ENCODE peak calls at places on chromosomes 4 and X, in four cellular contexts. One of them, this sample, is unnamed. For H3K27me3, the result is how much of the 10 kb centered on the place peaks cover.

GRCh38 chr4:637536-637935 is 12.2 kb downstream of the PDE6B start:
- DNase-seq in SK-N-SH: no peak
- DNase-seq in astrocyte: no peak
- DNase-seq in MM.1S: no peak
- DNase-seq in this sample: no peak

GRCh38 chr4:37754410-37755185 is 68.4 kb upstream of the RELL1 start:
- DNase-seq in SK-N-SH: no peak
- DNase-seq in astrocyte: no peak
- DNase-seq in MM.1S: no peak
- DNase-seq in this sample: no peak

GRCh38 chr4:174865418-174865985 is 36.5 kb upstream of the GLRA3 start:
- DNase-seq in SK-N-SH: no peak
- DNase-seq in astrocyte: no peak
- DNase-seq in MM.1S: no peak
- DNase-seq in this sample: no peak

GRCh38 chr4:61397174-61397573 is 197.0 kb downstream of the ADGRL3 start:
- DNase-seq in astrocyte: peak
- DNase-seq in MM.1S: no peak
- DNase-seq in SK-N-SH: no peak
- DNase-seq in this sample: no peak

GRCh38 chr4:17063870-17064269 is 165.4 kb upstream of the LDB2 start:
- DNase-seq in astrocyte: peak
- DNase-seq in SK-N-SH: no peak
- DNase-seq in MM.1S: no peak
- DNase-seq in this sample: no peak

GRCh38 chrX:115173181-115173580 is 16.0 kb upstream of the RBMXL3 start:
- DNase-seq in SK-N-SH: no peak
- DNase-seq in MM.1S: no peak
- DNase-seq in astrocyte: no peak
- DNase-seq in this sample: no peak

GRCh38 chrX:11579856-11580595 is 85.7 kb downstream of the ARHGAP6 start:
- DNase-seq in MM.1S: no peak
- DNase-seq in astrocyte: no peak
- DNase-seq in SK-N-SH: no peak
- DNase-seq in this sample: no peak

GRCh38 chrX:28189011-28189410 is 207.8 kb upstream of the DCAF8L1 start:
- DNase-seq in astrocyte: peak
- DNase-seq in MM.1S: no peak
- DNase-seq in SK-N-SH: no peak
- DNase-seq in this sample: no peak

GRCh38 chr4:1752284-1753041 is 31.1 kb downstream of the TACC3 start:
- DNase-seq in MM.1S: no peak
- DNase-seq in SK-N-SH: no peak
- DNase-seq in astrocyte: no peak
- DNase-seq in this sample: no peak

DNA sequence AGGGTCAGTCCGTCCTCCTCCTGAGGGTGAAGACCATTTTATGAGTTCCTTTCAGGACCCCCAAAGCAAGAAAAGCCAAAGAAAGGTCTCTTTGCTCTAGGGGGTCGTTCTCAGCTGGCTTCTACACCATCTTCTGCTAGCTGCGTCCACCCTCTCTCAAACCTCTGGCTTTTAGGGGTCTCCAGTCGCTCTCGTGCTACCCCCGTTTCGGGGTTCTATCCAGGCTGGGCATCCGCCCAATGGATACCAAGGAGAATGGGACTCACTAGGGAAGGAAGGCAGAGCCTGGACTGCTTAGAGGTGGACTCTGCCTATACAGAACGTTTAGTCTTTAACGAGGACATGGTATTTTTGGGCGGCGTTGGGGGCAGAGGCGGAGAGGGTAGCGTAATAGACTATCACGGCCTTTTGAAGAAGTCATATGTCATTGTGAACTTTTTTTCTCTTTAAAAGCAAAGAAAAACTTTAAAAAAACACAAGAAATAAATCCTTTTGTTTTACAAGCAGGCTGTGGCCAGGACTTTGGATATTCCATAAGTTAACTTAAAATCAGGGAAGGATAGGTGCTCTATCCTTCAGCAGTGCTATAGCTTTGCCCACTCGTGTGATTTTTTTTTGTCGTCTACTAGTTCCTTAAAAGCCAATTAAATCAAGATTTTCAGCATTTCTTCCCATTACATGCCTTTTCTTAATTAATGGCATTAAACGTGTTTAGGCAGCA is 7.1 kb upstream of the PITX2 start:
- DNase-seq in astrocyte: no peak
- DNase-seq in SK-N-SH: no peak
- DNase-seq in MM.1S: no peak
- DNase-seq in this sample: no peak
- H3K27me3 ChIP-seq in astrocyte: half or more
- H3K27me3 ChIP-seq in SK-N-SH: half or more
- H3K27me3 ChIP-seq in MM.1S: under half
- H3K27me3 ChIP-seq in this sample: under half

DNA sequence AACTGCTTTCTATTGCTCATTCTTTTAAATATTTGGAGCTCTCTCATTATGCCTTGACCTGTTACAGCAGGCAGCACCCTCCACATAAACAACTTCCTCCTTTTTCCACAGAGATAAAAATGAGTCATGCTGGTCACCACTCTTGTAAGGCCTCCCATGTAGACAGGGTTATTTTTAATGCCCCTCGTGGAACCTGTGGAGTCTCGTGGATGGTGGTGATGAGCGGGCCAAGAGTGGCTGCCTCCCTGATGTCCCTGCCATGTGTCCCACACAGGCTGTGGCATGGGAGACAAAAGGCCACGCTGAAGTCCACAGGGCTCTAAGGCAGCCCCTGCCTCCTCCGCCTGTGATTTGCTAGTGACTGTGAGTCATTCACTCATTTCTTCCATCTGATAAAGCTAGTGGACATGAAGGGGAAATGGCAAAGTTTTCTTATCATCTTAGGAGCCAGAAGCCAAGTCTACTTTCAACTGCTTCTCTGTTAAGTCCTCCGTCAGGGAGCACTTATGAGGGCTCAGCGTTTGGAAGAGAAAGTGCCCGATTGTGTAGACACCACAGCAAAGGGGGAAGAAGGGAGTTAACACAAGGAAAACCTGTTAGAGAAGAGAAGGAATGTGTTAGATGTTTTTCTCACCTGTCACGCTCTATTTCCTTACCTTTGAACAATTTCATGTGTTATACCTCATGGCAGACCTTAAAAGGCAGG is 121.6 kb upstream of the FAT1 start:
- DNase-seq in MM.1S: no peak
- DNase-seq in SK-N-SH: no peak
- DNase-seq in astrocyte: peak
- DNase-seq in this sample: no peak
- H3K27ac ChIP-seq in MM.1S: no peak
- H3K27ac ChIP-seq in SK-N-SH: peak
- H3K27ac ChIP-seq in astrocyte: peak
- H3K27ac ChIP-seq in this sample: no peak

DNA sequence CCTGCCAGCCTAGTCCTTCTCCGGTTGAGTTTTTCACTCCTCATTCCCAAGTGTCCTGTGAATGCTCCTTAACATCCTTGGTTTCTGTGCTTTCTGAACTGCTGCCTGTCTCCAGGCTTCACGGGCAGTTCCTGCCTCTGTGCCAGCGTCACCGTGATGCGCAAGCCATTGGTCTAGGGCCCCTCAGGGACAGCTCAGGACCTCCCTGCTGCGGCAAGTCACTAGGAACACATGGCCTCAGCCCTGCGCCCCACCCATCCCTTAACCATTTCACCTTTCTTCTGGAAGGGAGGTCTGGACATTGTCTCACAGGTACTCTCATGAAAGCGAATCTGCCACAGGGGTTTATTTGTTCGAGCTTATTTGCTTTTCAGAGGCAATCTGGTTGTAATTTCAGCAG is 93.0 kb upstream of the RBPJ start:
- DNase-seq in MM.1S: no peak
- DNase-seq in astrocyte: no peak
- DNase-seq in SK-N-SH: no peak
- DNase-seq in this sample: no peak
- H2AFZ ChIP-seq in MM.1S: no peak
- H2AFZ ChIP-seq in astrocyte: no peak
- H2AFZ ChIP-seq in SK-N-SH: no peak
- H2AFZ ChIP-seq in this sample: no peak

GRCh38 chrX:95764972-95765451 is 919.6 kb upstream of the DIAPH2 start:
- DNase-seq in MM.1S: peak
- DNase-seq in astrocyte: peak
- DNase-seq in SK-N-SH: peak
- DNase-seq in this sample: peak
- H3K27me3 ChIP-seq in MM.1S: under half
- H3K27me3 ChIP-seq in astrocyte: under half
- H3K27me3 ChIP-seq in SK-N-SH: under half
- H3K27me3 ChIP-seq in this sample: under half

DNA sequence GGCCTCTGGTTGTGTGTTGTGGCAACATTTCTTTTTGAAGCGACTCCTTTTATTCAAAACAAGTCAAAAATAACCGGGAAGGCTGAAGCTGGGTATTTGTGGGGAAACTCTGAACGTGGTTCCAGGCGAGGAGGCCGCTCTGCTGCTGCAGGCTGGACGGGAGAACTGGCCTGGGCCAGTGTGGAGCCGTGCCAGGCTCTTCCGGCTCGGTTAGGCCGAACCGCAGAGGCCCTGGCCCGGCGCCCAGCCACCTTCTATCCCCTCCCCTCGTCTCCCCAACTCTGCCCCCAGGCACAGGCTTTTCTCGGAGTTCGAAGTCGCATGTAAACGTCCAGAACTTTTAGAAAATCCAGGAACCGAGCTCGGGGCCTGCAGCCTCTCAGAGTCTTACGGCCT is 2.4 kb upstream of the BCOR start:
- DNase-seq in SK-N-SH: peak
- DNase-seq in MM.1S: peak
- DNase-seq in astrocyte: no peak
- DNase-seq in this sample: peak
- H3K27ac ChIP-seq in SK-N-SH: peak
- H3K27ac ChIP-seq in MM.1S: peak
- H3K27ac ChIP-seq in astrocyte: no peak
- H3K27ac ChIP-seq in this sample: peak

DNA sequence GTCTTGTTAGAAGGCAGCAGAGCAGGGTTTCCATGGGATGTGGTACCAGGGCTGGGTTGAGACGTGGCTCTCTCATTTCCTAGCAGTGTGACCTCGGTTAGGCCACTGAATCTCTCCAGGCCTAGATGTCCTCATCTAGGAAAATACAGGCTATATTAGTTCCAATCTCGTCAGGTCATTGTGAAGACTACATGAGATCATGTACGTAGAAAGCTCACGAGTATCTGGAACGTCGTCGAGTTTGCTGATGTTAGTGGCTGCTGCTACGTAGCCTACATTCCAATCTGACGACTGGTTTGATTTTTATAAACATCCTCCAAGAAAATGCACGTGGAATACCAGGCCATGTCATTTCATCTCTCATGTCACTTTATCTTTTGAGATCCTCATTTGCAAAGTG is 278.3 kb upstream of the GATB start:
- DNase-seq in astrocyte: peak
- DNase-seq in MM.1S: no peak
- DNase-seq in SK-N-SH: no peak
- DNase-seq in this sample: no peak
- H2AFZ ChIP-seq in astrocyte: no peak
- H2AFZ ChIP-seq in MM.1S: no peak
- H2AFZ ChIP-seq in SK-N-SH: no peak
- H2AFZ ChIP-seq in this sample: no peak

GRCh38 chr4:96946552-96946951 is 1106.7 kb downstream of the PDHA2 start:
- DNase-seq in SK-N-SH: no peak
- DNase-seq in astrocyte: no peak
- DNase-seq in MM.1S: no peak
- DNase-seq in this sample: no peak
- H3K27me3 ChIP-seq in SK-N-SH: under half
- H3K27me3 ChIP-seq in astrocyte: under half
- H3K27me3 ChIP-seq in MM.1S: under half
- H3K27me3 ChIP-seq in this sample: under half

GRCh38 chr4:2942532-2943363 is 20.5 kb downstream of the NOP14 start:
- DNase-seq in MM.1S: no peak
- DNase-seq in SK-N-SH: no peak
- DNase-seq in astrocyte: no peak
- DNase-seq in this sample: no peak
- H3K27ac ChIP-seq in MM.1S: no peak
- H3K27ac ChIP-seq in SK-N-SH: no peak
- H3K27ac ChIP-seq in astrocyte: no peak
- H3K27ac ChIP-seq in this sample: no peak

DNA sequence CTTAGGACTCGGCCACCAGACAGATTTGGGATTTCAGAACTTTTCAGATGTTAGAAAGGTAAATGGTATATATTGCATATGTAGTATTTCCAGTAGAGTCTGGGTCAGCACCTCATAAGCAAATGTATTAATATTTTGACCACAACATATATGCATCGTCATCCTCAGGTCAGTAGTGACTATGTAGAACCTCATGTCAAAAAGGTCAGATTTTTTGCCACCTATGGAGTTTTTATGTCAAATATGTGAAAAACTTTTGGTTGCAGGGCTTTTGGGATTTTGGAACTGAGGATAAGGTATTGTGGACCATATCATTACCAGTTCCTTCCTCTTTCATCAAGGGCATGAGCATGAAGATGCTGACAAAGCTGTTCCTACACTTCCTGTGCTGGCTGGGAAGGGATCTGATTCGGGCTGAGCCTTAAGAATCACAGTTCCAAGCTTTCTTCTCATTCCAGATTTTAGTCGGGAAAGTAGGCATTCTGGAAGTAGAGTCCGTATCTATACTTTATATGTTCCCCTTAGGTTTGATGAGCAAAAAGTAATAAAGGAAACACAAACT is 183.0 kb upstream of the PGRMC2 start:
- DNase-seq in SK-N-SH: no peak
- DNase-seq in MM.1S: no peak
- DNase-seq in astrocyte: no peak
- DNase-seq in this sample: no peak
- H2AFZ ChIP-seq in SK-N-SH: no peak
- H2AFZ ChIP-seq in MM.1S: no peak
- H2AFZ ChIP-seq in astrocyte: no peak
- H2AFZ ChIP-seq in this sample: no peak